ENCODE peak calls at places on chromosomes 2 and 18, in eight cellular contexts. One of them, this sample, is unnamed.
A peak's percentile ranks its signal among the peaks of the same experiment; 100 is the strongest.

GRCh38 chr2:18871430-18871829 is 282.1 kb upstream of the NT5C1B start:
- DNase-seq in neural progenitor cell: no peak
- DNase-seq in stimulated activated naive CD8-positive, alpha-beta T cell treated with anti-CD3 and anti-CD28 coated beads, Interleukin-15, Interleukin-2, amounts not matched to agents 100 U/mL and 50 U/mL, for 24 hours: no peak
- DNase-seq in naive B cell: no peak
- DNase-seq in T47D: no peak
- DNase-seq in H1: no peak
- DNase-seq in T follicular helper cell: no peak
- DNase-seq in GM12865: no peak
- DNase-seq in this sample: no peak

GRCh38 chr2:36408198-36408703 is 52.7 kb downstream of the CRIM1 start:
- DNase-seq in T47D: no peak
- DNase-seq in stimulated activated naive CD8-positive, alpha-beta T cell treated with anti-CD3 and anti-CD28 coated beads, Interleukin-15, Interleukin-2, amounts not matched to agents 100 U/mL and 50 U/mL, for 24 hours: no peak
- DNase-seq in neural progenitor cell: peak; percentile 81
- DNase-seq in GM12865: no peak
- DNase-seq in H1: peak; percentile 17
- DNase-seq in naive B cell: no peak
- DNase-seq in T follicular helper cell: no peak
- DNase-seq in this sample: no peak

GRCh38 chr2:229610359-229610758 is 104.0 kb downstream of the DNER start:
- DNase-seq in GM12865: no peak
- DNase-seq in stimulated activated naive CD8-positive, alpha-beta T cell treated with anti-CD3 and anti-CD28 coated beads, Interleukin-15, Interleukin-2, amounts not matched to agents 100 U/mL and 50 U/mL, for 24 hours: no peak
- DNase-seq in H1: no peak
- DNase-seq in T47D: no peak
- DNase-seq in neural progenitor cell: no peak
- DNase-seq in T follicular helper cell: no peak
- DNase-seq in naive B cell: no peak
- DNase-seq in this sample: no peak

GRCh38 chr18:9140381-9140780 is 3.8 kb downstream of the ANKRD12 start:
- DNase-seq in T47D: no peak
- DNase-seq in naive B cell: no peak
- DNase-seq in GM12865: peak; percentile 28
- DNase-seq in H1: no peak
- DNase-seq in stimulated activated naive CD8-positive, alpha-beta T cell treated with anti-CD3 and anti-CD28 coated beads, Interleukin-15, Interleukin-2, amounts not matched to agents 100 U/mL and 50 U/mL, for 24 hours: no peak
- DNase-seq in neural progenitor cell: no peak
- DNase-seq in T follicular helper cell: no peak
- DNase-seq in this sample: no peak

GRCh38 chr2:120488531-120488930 is 142.6 kb downstream of the INHBB start:
- DNase-seq in neural progenitor cell: no peak
- DNase-seq in T follicular helper cell: no peak
- DNase-seq in T47D: no peak
- DNase-seq in naive B cell: no peak
- DNase-seq in GM12865: no peak
- DNase-seq in H1: no peak
- DNase-seq in stimulated activated naive CD8-positive, alpha-beta T cell treated with anti-CD3 and anti-CD28 coated beads, Interleukin-15, Interleukin-2, amounts not matched to agents 100 U/mL and 50 U/mL, for 24 hours: no peak
- DNase-seq in this sample: no peak

GRCh38 chr2:8098952-8099582 is 582.8 kb upstream of the ID2 start:
- DNase-seq in naive B cell: no peak
- DNase-seq in neural progenitor cell: no peak
- DNase-seq in stimulated activated naive CD8-positive, alpha-beta T cell treated with anti-CD3 and anti-CD28 coated beads, Interleukin-15, Interleukin-2, amounts not matched to agents 100 U/mL and 50 U/mL, for 24 hours: no peak
- DNase-seq in T47D: no peak
- DNase-seq in H1: no peak
- DNase-seq in GM12865: no peak
- DNase-seq in T follicular helper cell: no peak
- DNase-seq in this sample: no peak

GRCh38 chr2:113894156-113894743 is 4.4 kb downstream of the ACTR3 start:
- DNase-seq in H1: no peak
- DNase-seq in neural progenitor cell: no peak
- DNase-seq in T follicular helper cell: no peak
- DNase-seq in naive B cell: no peak
- DNase-seq in stimulated activated naive CD8-positive, alpha-beta T cell treated with anti-CD3 and anti-CD28 coated beads, Interleukin-15, Interleukin-2, amounts not matched to agents 100 U/mL and 50 U/mL, for 24 hours: no peak
- DNase-seq in T47D: no peak
- DNase-seq in GM12865: no peak
- DNase-seq in this sample: no peak

GRCh38 chr2:197207106-197207505 is 103.5 kb downstream of the ANKRD44 start:
- DNase-seq in neural progenitor cell: peak; percentile 19
- DNase-seq in T47D: no peak
- DNase-seq in naive B cell: no peak
- DNase-seq in H1: no peak
- DNase-seq in GM12865: no peak
- DNase-seq in T follicular helper cell: no peak
- DNase-seq in stimulated activated naive CD8-positive, alpha-beta T cell treated with anti-CD3 and anti-CD28 coated beads, Interleukin-15, Interleukin-2, amounts not matched to agents 100 U/mL and 50 U/mL, for 24 hours: no peak
- DNase-seq in this sample: no peak

GRCh38 chr18:79191956-79192355 is 122.8 kb downstream of the ATP9B start:
- DNase-seq in stimulated activated naive CD8-positive, alpha-beta T cell treated with anti-CD3 and anti-CD28 coated beads, Interleukin-15, Interleukin-2, amounts not matched to agents 100 U/mL and 50 U/mL, for 24 hours: no peak
- DNase-seq in naive B cell: no peak
- DNase-seq in H1: no peak
- DNase-seq in GM12865: no peak
- DNase-seq in neural progenitor cell: no peak
- DNase-seq in T follicular helper cell: no peak
- DNase-seq in T47D: no peak
- DNase-seq in this sample: no peak

GRCh38 chr2:26591619-26592505 is 49.3 kb downstream of the CIB4 start:
- DNase-seq in T follicular helper cell: no peak
- DNase-seq in GM12865: peak; percentile 39
- DNase-seq in H1: no peak
- DNase-seq in neural progenitor cell: no peak
- DNase-seq in T47D: no peak
- DNase-seq in stimulated activated naive CD8-positive, alpha-beta T cell treated with anti-CD3 and anti-CD28 coated beads, Interleukin-15, Interleukin-2, amounts not matched to agents 100 U/mL and 50 U/mL, for 24 hours: no peak
- DNase-seq in naive B cell: no peak
- DNase-seq in this sample: no peak

GRCh38 chr2:61536086-61536722 is 2.0 kb downstream of the XPO1 start:
- DNase-seq in T follicular helper cell: no peak
- DNase-seq in naive B cell: no peak
- DNase-seq in neural progenitor cell: no peak
- DNase-seq in T47D: no peak
- DNase-seq in GM12865: peak; percentile 34
- DNase-seq in stimulated activated naive CD8-positive, alpha-beta T cell treated with anti-CD3 and anti-CD28 coated beads, Interleukin-15, Interleukin-2, amounts not matched to agents 100 U/mL and 50 U/mL, for 24 hours: no peak
- DNase-seq in H1: peak; percentile 80
- DNase-seq in this sample: no peak

GRCh38 chr2:131045286-131045924 is 47.9 kb downstream of the FAM168B start:
- DNase-seq in T47D: no peak
- DNase-seq in H1: no peak
- DNase-seq in GM12865: no peak
- DNase-seq in naive B cell: no peak
- DNase-seq in T follicular helper cell: no peak
- DNase-seq in stimulated activated naive CD8-positive, alpha-beta T cell treated with anti-CD3 and anti-CD28 coated beads, Interleukin-15, Interleukin-2, amounts not matched to agents 100 U/mL and 50 U/mL, for 24 hours: no peak
- DNase-seq in neural progenitor cell: no peak
- DNase-seq in this sample: no peak

GRCh38 chr18:8332286-8332685 is 277.0 kb upstream of the RAB12 start:
- DNase-seq in stimulated activated naive CD8-positive, alpha-beta T cell treated with anti-CD3 and anti-CD28 coated beads, Interleukin-15, Interleukin-2, amounts not matched to agents 100 U/mL and 50 U/mL, for 24 hours: no peak
- DNase-seq in naive B cell: no peak
- DNase-seq in H1: no peak
- DNase-seq in neural progenitor cell: no peak
- DNase-seq in GM12865: no peak
- DNase-seq in T follicular helper cell: no peak
- DNase-seq in T47D: no peak
- DNase-seq in this sample: no peak

GRCh38 chr2:157055660-157056199 is 201.8 kb upstream of the GALNT5 start:
- DNase-seq in H1: no peak
- DNase-seq in stimulated activated naive CD8-positive, alpha-beta T cell treated with anti-CD3 and anti-CD28 coated beads, Interleukin-15, Interleukin-2, amounts not matched to agents 100 U/mL and 50 U/mL, for 24 hours: no peak
- DNase-seq in T47D: no peak
- DNase-seq in neural progenitor cell: no peak
- DNase-seq in naive B cell: no peak
- DNase-seq in T follicular helper cell: no peak
- DNase-seq in GM12865: peak; percentile 12
- DNase-seq in this sample: peak; percentile 43